ENCODE peak calls at places on chromosomes 2 and 18, in five cellular contexts. One of them, this sample, is unnamed. For H3K4me1, the result is how much of the 10 kb centered on the place peaks cover.

GRCh38 chr2:40027968-40028367 is 248.9 kb upstream of the THUMPD2 start:
- DNase-seq in CD8-positive, alpha-beta memory T cell: no peak
- DNase-seq in Peyer's patch: no peak
- DNase-seq in mammary epithelial cell: peak
- DNase-seq in OCI-LY7: no peak
- DNase-seq in this sample: no peak

GRCh38 chr2:74778381-74779371 is 55.3 kb upstream of the HK2 start:
- DNase-seq in CD8-positive, alpha-beta memory T cell: no peak
- DNase-seq in Peyer's patch: no peak
- DNase-seq in mammary epithelial cell: no peak
- DNase-seq in OCI-LY7: no peak
- DNase-seq in this sample: no peak

GRCh38 chr18:66495844-66496243 is 108.0 kb downstream of the CDH19 start:
- DNase-seq in CD8-positive, alpha-beta memory T cell: no peak
- DNase-seq in Peyer's patch: no peak
- DNase-seq in mammary epithelial cell: peak
- DNase-seq in OCI-LY7: peak
- DNase-seq in this sample: peak

GRCh38 chr2:79630060-79630459 is 117.2 kb downstream of the CTNNA2 start:
- DNase-seq in CD8-positive, alpha-beta memory T cell: no peak
- DNase-seq in Peyer's patch: no peak
- DNase-seq in mammary epithelial cell: no peak
- DNase-seq in OCI-LY7: no peak
- DNase-seq in this sample: no peak

GRCh38 chr2:16068233-16068940 is 128.0 kb downstream of the MYCN start:
- DNase-seq in CD8-positive, alpha-beta memory T cell: no peak
- DNase-seq in Peyer's patch: no peak
- DNase-seq in mammary epithelial cell: no peak
- DNase-seq in OCI-LY7: no peak
- DNase-seq in this sample: no peak

GRCh38 chr2:70089220-70089945 is 2.1 kb downstream of the PCBP1 start:
- DNase-seq in CD8-positive, alpha-beta memory T cell: no peak
- DNase-seq in Peyer's patch: no peak
- DNase-seq in mammary epithelial cell: no peak
- DNase-seq in OCI-LY7: peak
- DNase-seq in this sample: peak

GRCh38 chr2:181376442-181376841 is 80.7 kb upstream of the ITGA4 start:
- DNase-seq in CD8-positive, alpha-beta memory T cell: no peak
- DNase-seq in Peyer's patch: no peak
- DNase-seq in mammary epithelial cell: no peak
- DNase-seq in OCI-LY7: peak
- DNase-seq in this sample: no peak

GRCh38 chr2:5677133-5677532 is 15.1 kb upstream of the SOX11 start:
- DNase-seq in CD8-positive, alpha-beta memory T cell: no peak
- DNase-seq in Peyer's patch: no peak
- DNase-seq in mammary epithelial cell: no peak
- DNase-seq in OCI-LY7: no peak
- DNase-seq in this sample: no peak

GRCh38 chr2:85796549-85797262 is 42.9 kb downstream of the ATOH8 start:
- DNase-seq in CD8-positive, alpha-beta memory T cell: no peak
- DNase-seq in Peyer's patch: no peak
- DNase-seq in mammary epithelial cell: no peak
- DNase-seq in OCI-LY7: no peak
- DNase-seq in this sample: no peak

GRCh38 chr2:31440764-31441163 is 26.2 kb upstream of the XDH start:
- DNase-seq in CD8-positive, alpha-beta memory T cell: no peak
- DNase-seq in Peyer's patch: no peak
- DNase-seq in mammary epithelial cell: peak
- DNase-seq in OCI-LY7: no peak
- DNase-seq in this sample: no peak

GRCh38 chr2:29923110-29923721 is 1.8 kb upstream of the ALK start:
- DNase-seq in CD8-positive, alpha-beta memory T cell: peak
- DNase-seq in Peyer's patch: peak
- DNase-seq in mammary epithelial cell: peak
- DNase-seq in OCI-LY7: peak
- DNase-seq in this sample: peak

GRCh38 chr2:99238599-99238998 is 16.9 kb downstream of the LYG2 start:
- DNase-seq in CD8-positive, alpha-beta memory T cell: no peak
- DNase-seq in Peyer's patch: no peak
- DNase-seq in mammary epithelial cell: no peak
- DNase-seq in OCI-LY7: no peak
- DNase-seq in this sample: no peak

GRCh38 chr18:72672364-72673151 is 128.4 kb upstream of the CBLN2 start:
- DNase-seq in CD8-positive, alpha-beta memory T cell: no peak
- DNase-seq in Peyer's patch: no peak
- DNase-seq in mammary epithelial cell: peak
- DNase-seq in OCI-LY7: peak
- DNase-seq in this sample: peak

GRCh38 chr2:171320208-171320621 is 113.6 kb downstream of the METTL8 start:
- DNase-seq in CD8-positive, alpha-beta memory T cell: no peak
- DNase-seq in Peyer's patch: no peak
- DNase-seq in mammary epithelial cell: no peak
- DNase-seq in OCI-LY7: no peak
- DNase-seq in this sample: no peak

GRCh38 chr18:64017870-64018269 is 48.0 kb downstream of the SERPINB8 start:
- DNase-seq in CD8-positive, alpha-beta memory T cell: no peak
- DNase-seq in Peyer's patch: no peak
- DNase-seq in mammary epithelial cell: peak
- DNase-seq in OCI-LY7: peak
- DNase-seq in this sample: peak

GRCh38 chr2:95374916-95375471 is 27.5 kb upstream of the FAHD2A start:
- DNase-seq in CD8-positive, alpha-beta memory T cell: no peak
- DNase-seq in Peyer's patch: no peak
- DNase-seq in mammary epithelial cell: no peak
- DNase-seq in OCI-LY7: no peak
- DNase-seq in this sample: no peak

GRCh38 chr18:40414155-40414754 is 1540.8 kb upstream of the PIK3C3 start:
- DNase-seq in CD8-positive, alpha-beta memory T cell: no peak
- DNase-seq in Peyer's patch: no peak
- DNase-seq in mammary epithelial cell: no peak
- DNase-seq in OCI-LY7: no peak
- DNase-seq in this sample: no peak

GRCh38 chr2:196486145-196486544 is 153.4 kb upstream of the CCDC150 start:
- DNase-seq in CD8-positive, alpha-beta memory T cell: no peak
- DNase-seq in Peyer's patch: no peak
- DNase-seq in mammary epithelial cell: no peak
- DNase-seq in OCI-LY7: no peak
- DNase-seq in this sample: no peak

GRCh38 chr2:15890936-15891905 is 49.1 kb upstream of the MYCN start:
- DNase-seq in CD8-positive, alpha-beta memory T cell: no peak
- DNase-seq in Peyer's patch: no peak
- DNase-seq in mammary epithelial cell: peak
- DNase-seq in OCI-LY7: no peak
- DNase-seq in this sample: no peak

GRCh38 chr2:231891514-231891905 is 34.7 kb downstream of the NPPC start:
- DNase-seq in CD8-positive, alpha-beta memory T cell: no peak
- DNase-seq in Peyer's patch: no peak
- DNase-seq in mammary epithelial cell: no peak
- DNase-seq in OCI-LY7: no peak
- DNase-seq in this sample: no peak

GRCh38 chr2:11683966-11684365 is 14.0 kb upstream of the NTSR2 start:
- DNase-seq in CD8-positive, alpha-beta memory T cell: no peak
- DNase-seq in Peyer's patch: no peak
- DNase-seq in mammary epithelial cell: no peak
- DNase-seq in OCI-LY7: no peak
- DNase-seq in this sample: no peak

GRCh38 chr2:200466703-200467418 is 43.0 kb downstream of the KCTD18 start:
- DNase-seq in CD8-positive, alpha-beta memory T cell: no peak
- DNase-seq in Peyer's patch: no peak
- DNase-seq in mammary epithelial cell: no peak
- DNase-seq in OCI-LY7: peak
- DNase-seq in this sample: no peak

GRCh38 chr2:102060047-102060446 is 68.3 kb downstream of the IL1R2 start:
- DNase-seq in CD8-positive, alpha-beta memory T cell: no peak
- DNase-seq in Peyer's patch: no peak
- DNase-seq in mammary epithelial cell: no peak
- DNase-seq in OCI-LY7: no peak
- DNase-seq in this sample: no peak

GRCh38 chr2:102059151-102059550 is 67.4 kb downstream of the IL1R2 start:
- DNase-seq in CD8-positive, alpha-beta memory T cell: no peak
- DNase-seq in Peyer's patch: no peak
- DNase-seq in mammary epithelial cell: no peak
- DNase-seq in OCI-LY7: no peak
- DNase-seq in this sample: no peak

GRCh38 chr2:102061962-102062795 is 70.4 kb downstream of the IL1R2 start:
- DNase-seq in CD8-positive, alpha-beta memory T cell: no peak
- DNase-seq in Peyer's patch: no peak
- DNase-seq in mammary epithelial cell: no peak
- DNase-seq in OCI-LY7: no peak
- DNase-seq in this sample: no peak

GRCh38 chr2:102061286-102061699 is 69.5 kb downstream of the IL1R2 start:
- DNase-seq in CD8-positive, alpha-beta memory T cell: no peak
- DNase-seq in Peyer's patch: no peak
- DNase-seq in mammary epithelial cell: no peak
- DNase-seq in OCI-LY7: no peak
- DNase-seq in this sample: no peak

DNA sequence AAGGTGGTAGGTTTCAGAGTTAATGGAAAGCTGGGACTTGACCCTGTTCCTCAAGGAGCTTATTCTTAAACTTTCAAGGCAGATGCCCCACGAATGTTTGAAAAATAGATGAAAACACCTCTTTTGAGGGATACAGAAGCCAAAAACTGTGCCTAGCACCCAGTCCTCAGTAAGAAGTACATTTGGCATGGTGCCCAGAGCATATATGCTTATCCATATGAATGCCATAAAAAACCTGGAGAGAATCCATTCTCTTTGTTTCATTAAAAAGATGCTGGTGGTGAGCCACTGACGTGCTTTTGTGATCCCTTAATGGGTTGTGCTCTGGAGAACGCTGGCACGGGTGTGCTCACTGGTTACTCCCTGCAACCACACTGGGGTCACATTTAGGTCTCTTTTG is 69.0 kb downstream of the IL1R2 start:
- DNase-seq in CD8-positive, alpha-beta memory T cell: no peak
- DNase-seq in Peyer's patch: no peak
- DNase-seq in mammary epithelial cell: no peak
- DNase-seq in OCI-LY7: no peak
- DNase-seq in this sample: no peak
- H3K4me1 ChIP-seq in CD8-positive, alpha-beta memory T cell: under half
- H3K4me1 ChIP-seq in Peyer's patch: under half
- H3K4me1 ChIP-seq in mammary epithelial cell: under half
- H3K4me1 ChIP-seq in OCI-LY7: under half
- H3K4me1 ChIP-seq in this sample: under half

GRCh38 chr2:158189526-158189925 is 87.8 kb downstream of the UPP2 start:
- DNase-seq in CD8-positive, alpha-beta memory T cell: no peak
- DNase-seq in Peyer's patch: no peak
- DNase-seq in mammary epithelial cell: no peak
- DNase-seq in OCI-LY7: no peak
- DNase-seq in this sample: no peak

GRCh38 chr2:158191569-158191968 is 89.9 kb downstream of the UPP2 start:
- DNase-seq in CD8-positive, alpha-beta memory T cell: no peak
- DNase-seq in Peyer's patch: no peak
- DNase-seq in mammary epithelial cell: no peak
- DNase-seq in OCI-LY7: no peak
- DNase-seq in this sample: no peak

GRCh38 chr2:158192515-158193234 is 91.0 kb downstream of the UPP2 start:
- DNase-seq in CD8-positive, alpha-beta memory T cell: no peak
- DNase-seq in Peyer's patch: no peak
- DNase-seq in mammary epithelial cell: no peak
- DNase-seq in OCI-LY7: no peak
- DNase-seq in this sample: no peak

GRCh38 chr2:158194229-158194628 is 92.6 kb downstream of the UPP2 start:
- DNase-seq in CD8-positive, alpha-beta memory T cell: no peak
- DNase-seq in Peyer's patch: no peak
- DNase-seq in mammary epithelial cell: no peak
- DNase-seq in OCI-LY7: no peak
- DNase-seq in this sample: no peak

DNA sequence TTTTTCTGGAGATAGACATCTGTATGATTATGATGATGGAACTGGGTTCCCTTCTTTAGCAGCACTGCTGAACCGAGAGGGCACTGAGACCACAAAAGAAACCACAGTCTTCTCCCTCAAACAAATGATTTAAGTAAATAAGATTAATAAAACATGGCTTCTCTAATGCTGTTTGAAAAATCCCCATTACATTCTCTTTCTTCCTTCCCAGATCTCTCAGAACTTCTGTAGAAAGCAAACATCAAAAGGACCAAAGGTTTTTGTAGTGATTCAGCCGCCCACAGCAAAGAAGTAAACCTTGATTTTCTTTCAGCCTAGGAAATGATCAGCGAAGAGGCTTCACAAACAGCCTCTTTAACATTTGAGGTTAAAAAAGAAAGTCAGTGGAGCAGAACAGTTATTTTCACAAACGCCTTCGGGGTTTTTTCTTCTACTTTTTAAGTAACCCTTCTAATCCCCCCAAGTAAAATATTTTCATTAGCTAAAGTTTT is 89.4 kb downstream of the UPP2 start:
- DNase-seq in CD8-positive, alpha-beta memory T cell: no peak
- DNase-seq in Peyer's patch: peak
- DNase-seq in mammary epithelial cell: no peak
- DNase-seq in OCI-LY7: no peak
- DNase-seq in this sample: no peak
- H3K4me3 ChIP-seq in CD8-positive, alpha-beta memory T cell: no peak
- H3K4me3 ChIP-seq in Peyer's patch: no peak
- H3K4me3 ChIP-seq in mammary epithelial cell: no peak
- H3K4me3 ChIP-seq in OCI-LY7: no peak
- H3K4me3 ChIP-seq in this sample: no peak

GRCh38 chr2:188381614-188382013 is 89.9 kb downstream of the GULP1 start:
- DNase-seq in CD8-positive, alpha-beta memory T cell: no peak
- DNase-seq in Peyer's patch: no peak
- DNase-seq in mammary epithelial cell: peak
- DNase-seq in OCI-LY7: no peak
- DNase-seq in this sample: no peak

GRCh38 chr2:188379748-188380147 is 88.1 kb downstream of the GULP1 start:
- DNase-seq in CD8-positive, alpha-beta memory T cell: no peak
- DNase-seq in Peyer's patch: no peak
- DNase-seq in mammary epithelial cell: no peak
- DNase-seq in OCI-LY7: no peak
- DNase-seq in this sample: no peak

GRCh38 chr2:188380280-188380679 is 88.6 kb downstream of the GULP1 start:
- DNase-seq in CD8-positive, alpha-beta memory T cell: no peak
- DNase-seq in Peyer's patch: no peak
- DNase-seq in mammary epithelial cell: no peak
- DNase-seq in OCI-LY7: no peak
- DNase-seq in this sample: no peak

GRCh38 chr2:188382107-188382506 is 90.4 kb downstream of the GULP1 start:
- DNase-seq in CD8-positive, alpha-beta memory T cell: no peak
- DNase-seq in Peyer's patch: no peak
- DNase-seq in mammary epithelial cell: no peak
- DNase-seq in OCI-LY7: no peak
- DNase-seq in this sample: no peak

DNA sequence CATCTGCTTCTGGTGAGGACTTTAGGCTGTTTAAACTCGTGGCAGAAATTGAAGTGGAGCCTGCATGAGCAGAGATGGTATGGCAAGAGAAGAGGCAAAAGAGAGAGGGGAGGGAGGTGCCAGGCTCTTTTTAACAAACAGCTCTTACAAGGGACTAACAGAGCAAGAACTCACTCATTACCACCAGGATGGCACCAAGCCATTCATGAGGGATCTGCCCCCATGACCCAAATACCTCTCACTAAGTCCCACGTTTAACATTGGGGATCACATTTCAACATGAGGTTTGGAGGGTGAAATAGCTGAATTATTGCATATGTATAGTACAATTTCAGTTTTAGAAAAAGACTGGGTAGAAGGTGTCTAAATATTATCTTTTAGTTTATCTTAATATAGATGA is 86.9 kb downstream of the GULP1 start:
- DNase-seq in CD8-positive, alpha-beta memory T cell: no peak
- DNase-seq in Peyer's patch: no peak
- DNase-seq in mammary epithelial cell: no peak
- DNase-seq in OCI-LY7: no peak
- DNase-seq in this sample: no peak
- H3K4me1 ChIP-seq in CD8-positive, alpha-beta memory T cell: under half
- H3K4me1 ChIP-seq in Peyer's patch: under half
- H3K4me1 ChIP-seq in mammary epithelial cell: under half
- H3K4me1 ChIP-seq in OCI-LY7: under half
- H3K4me1 ChIP-seq in this sample: under half

GRCh38 chr18:50453014-50453680 is 78.3 kb downstream of the SKA1 start:
- DNase-seq in CD8-positive, alpha-beta memory T cell: no peak
- DNase-seq in Peyer's patch: no peak
- DNase-seq in mammary epithelial cell: peak
- DNase-seq in OCI-LY7: no peak
- DNase-seq in this sample: no peak
- H3K4me3 ChIP-seq in CD8-positive, alpha-beta memory T cell: no peak
- H3K4me3 ChIP-seq in Peyer's patch: no peak
- H3K4me3 ChIP-seq in mammary epithelial cell: no peak
- H3K4me3 ChIP-seq in OCI-LY7: no peak
- H3K4me3 ChIP-seq in this sample: no peak